ENCODE peak calls at places on chromosomes 1 and 21, in six cellular contexts. H, R, T, O, B and S are unnamed samples.
A peak's percentile ranks its signal among the peaks of the same experiment; 100 is the strongest.

GRCh38 chr1:160097196-160097910 is 1.1 kb downstream of the IGSF8 start:
- DNase-seq in T (no peak), R (no peak), O (peak; percentile 55), B (no peak), H (no peak), S (no peak)

GRCh38 chr1:77802026-77802425 is 22.6 kb downstream of the MIGA1 start:
- DNase-seq in H (no peak), R (no peak), O (no peak), B (no peak), T (no peak), S (no peak)

GRCh38 chr1:1270813-1271212 is 2.8 kb downstream of the UBE2J2 start:
- DNase-seq in H (no peak), T (peak; percentile 60), O (no peak), B (no peak), R (no peak), S (no peak)

GRCh38 chr1:212179394-212180076 is 105.7 kb upstream of the PPP2R5A start:
- DNase-seq in T (peak; percentile 86), H (no peak), B (peak; percentile 77), O (no peak), R (no peak), S (peak; percentile 74)

GRCh38 chr1:157916895-157917294 is 75.3 kb upstream of the CD5L start:
- DNase-seq in H (no peak), O (no peak), T (no peak), B (no peak), R (no peak), S (no peak)

GRCh38 chr1:63116016-63116415 is 206.4 kb upstream of the FOXD3 start:
- DNase-seq in O (no peak), B (no peak), T (peak; percentile 8), R (no peak), H (no peak), S (no peak)

GRCh38 chr1:203135636-203136305 is 8.2 kb downstream of the ADORA1 start:
- DNase-seq in B (no peak), H (no peak), T (no peak), R (no peak), O (no peak), S (no peak)

GRCh38 chr1:44019398-44020044 is 11.7 kb downstream of the SLC6A9 start:
- DNase-seq in O (peak; percentile 58), R (no peak), B (no peak), T (no peak), H (no peak), S (no peak)

GRCh38 chr1:234944439-234945369 is 183.9 kb downstream of the TOMM20 start:
- DNase-seq in R (no peak), H (no peak), B (no peak), T (no peak), O (no peak), S (no peak)

GRCh38 chr1:8423134-8423701 is 105.3 kb downstream of the SLC45A1 start:
- DNase-seq in B (no peak), T (no peak), R (peak; percentile 30), O (peak; percentile 28), H (peak; percentile 66), S (no peak)

GRCh38 chr1:236465959-236466303 is 57.9 kb upstream of the LGALS8 start:
- DNase-seq in R (no peak), T (no peak), B (no peak), H (no peak), O (no peak), S (no peak)

GRCh38 chr1:91712393-91712792 is 173.6 kb downstream of the TGFBR3 start:
- DNase-seq in B (no peak), O (no peak), T (no peak), R (no peak), H (no peak), S (no peak)

GRCh38 chr1:232620356-232620841 is 9.5 kb downstream of the SIPA1L2 start:
- DNase-seq in R (no peak), O (no peak), B (no peak), T (peak; percentile 95), H (no peak), S (no peak)

GRCh38 chr1:241703001-241703400 is 50.9 kb downstream of the WDR64 start:
- DNase-seq in H (no peak), R (no peak), O (no peak), T (no peak), B (no peak), S (no peak)

GRCh38 chr1:162632234-162632666 is at the start of gene DDR2:
- DNase-seq in B (peak; percentile 91), H (no peak), T (peak; percentile 99), O (no peak), R (no peak), S (peak; percentile 86)

GRCh38 chr1:21550097-21550496 is 40.9 kb downstream of the ALPL start:
- DNase-seq in H (no peak), B (no peak), O (no peak), T (no peak), R (no peak), S (no peak)

GRCh38 chr1:218254296-218254918 is 30.7 kb upstream of the RRP15 start:
- DNase-seq in T (no peak), O (no peak), R (no peak), B (no peak), H (no peak), S (no peak)

GRCh38 chr21:31124005-31124404 is 85.7 kb upstream of the KRTAP19-8 start:
- DNase-seq in B (no peak), H (no peak), R (no peak), T (no peak), O (no peak), S (no peak)

GRCh38 chr1:58745086-58745485 is 38.8 kb downstream of the JUN start:
- DNase-seq in O (no peak), H (no peak), R (no peak), T (no peak), B (no peak), S (no peak)

GRCh38 chr1:19454265-19455198 is 30.8 kb downstream of the CAPZB start:
- DNase-seq in H (no peak), B (no peak), T (no peak), R (peak; percentile 37), O (no peak), S (no peak)

GRCh38 chr1:109361649-109362048 is 36.1 kb downstream of the SORT1 start:
- DNase-seq in R (no peak), O (no peak), H (no peak), B (no peak), T (peak; percentile 52), S (no peak)

GRCh38 chr1:3787347-3787710 is 9.0 kb downstream of the LRRC47 start:
- DNase-seq in O (no peak), B (no peak), H (no peak), T (no peak), R (no peak), S (no peak)

GRCh38 chr1:229887043-229887822 is 179.8 kb upstream of the GALNT2 start:
- DNase-seq in T (no peak), O (no peak), H (no peak), R (no peak), B (no peak), S (no peak)

GRCh38 chr1:2459757-2460156 is 16.3 kb upstream of the PLCH2 start:
- DNase-seq in R (no peak), H (no peak), O (peak; percentile 79), T (peak; percentile 92), B (peak; percentile 2), S (no peak)
- TF ChIP-seq CTCF in R (no peak), H (no peak), O (peak; percentile 46), T (peak; percentile 13), B (peak; percentile 33), S (peak; percentile 10)

GRCh38 chr1:11316701-11317100 is 43.7 kb downstream of the UBIAD1 start:
- DNase-seq in H (no peak), T (no peak), B (no peak), R (no peak), O (no peak), S (no peak)

GRCh38 chr1:11324562-11324961 is 51.6 kb downstream of the UBIAD1 start:
- DNase-seq in B (no peak), H (no peak), O (no peak), T (no peak), R (no peak), S (no peak)

GRCh38 chr1:11318982-11319381 is 46.0 kb downstream of the UBIAD1 start:
- DNase-seq in H (no peak), R (no peak), T (no peak), B (no peak), O (no peak), S (no peak)

GRCh38 chr1:11321656-11322491 is 48.9 kb downstream of the UBIAD1 start:
- DNase-seq in T (no peak), B (no peak), H (no peak), O (no peak), R (no peak), S (no peak)

DNA sequence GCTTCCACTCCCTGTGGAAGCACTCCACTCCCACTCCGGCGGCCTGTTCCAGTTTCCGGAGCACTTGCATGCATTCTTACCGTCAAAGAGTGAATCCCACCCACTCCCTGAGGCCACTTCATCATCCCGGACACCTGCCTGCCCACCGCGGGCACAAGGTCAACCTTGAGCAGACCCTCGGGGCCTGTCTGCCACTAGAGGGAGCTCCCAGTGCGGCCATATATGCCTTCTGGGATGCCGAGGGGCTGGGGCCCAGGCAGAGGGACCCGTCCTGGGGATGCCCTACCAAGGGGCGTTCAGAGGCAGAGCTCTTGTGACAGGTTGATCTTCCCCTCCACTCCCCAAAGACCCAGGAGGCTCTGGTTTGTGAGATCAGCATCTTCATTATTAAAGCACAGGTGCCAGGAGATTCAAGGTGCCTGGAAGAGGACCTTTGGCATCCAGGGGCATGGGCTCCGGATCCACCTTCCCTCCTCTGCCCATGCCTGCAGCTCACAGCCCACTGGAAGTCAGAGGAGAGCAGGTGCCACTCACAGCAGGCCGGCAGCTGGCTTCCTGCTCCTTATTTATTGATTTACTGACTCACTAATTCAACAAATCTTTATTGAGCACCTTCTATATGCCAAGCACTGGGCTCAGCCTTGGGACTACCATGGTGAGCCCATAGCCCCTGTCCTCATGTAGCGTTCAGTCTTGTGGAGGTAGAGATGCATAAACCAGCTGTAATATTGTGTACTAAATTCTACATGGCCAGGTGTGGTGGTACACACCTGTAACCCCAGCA is 47.3 kb downstream of the UBIAD1 start:
- DNase-seq in H (peak; percentile 45), O (no peak), B (no peak), R (peak; percentile 73), T (no peak), S (no peak)
- TF ChIP-seq CTCF in H (no peak), O (peak; percentile 54), B (peak; percentile 46), R (peak; percentile 72), T (peak; percentile 30), S (peak; percentile 49)

GRCh38 chr1:152580433-152580832 is at the start of gene LCE3D:
- DNase-seq in H (no peak), R (no peak), B (no peak), O (no peak), T (no peak), S (no peak)

GRCh38 chr1:152582647-152583046 is 2.3 kb upstream of the LCE3D start:
- DNase-seq in B (no peak), O (no peak), H (no peak), R (no peak), T (no peak), S (no peak)

GRCh38 chr1:152585586-152585985 is 5.3 kb upstream of the LCE3D start:
- DNase-seq in H (no peak), T (no peak), O (no peak), B (no peak), R (no peak), S (no peak)
- TF ChIP-seq CTCF in H (no peak), T (no peak), O (no peak), B (no peak), R (no peak), S (no peak)

GRCh38 chr1:186082235-186082937 is 292.7 kb downstream of the TPR start:
- DNase-seq in H (peak; percentile 63), O (no peak), T (peak; percentile 76), B (no peak), R (peak; percentile 36), S (no peak)
- TF ChIP-seq CTCF in H (no peak), O (no peak), T (no peak), B (no peak), R (no peak), S (no peak)